ENCODE peak calls at places on chromosomes 6 and 20, in five cellular contexts. One of them, this sample, is unnamed.

GRCh38 chr6:68279793-68280557 is 355.1 kb upstream of the ADGRB3 start:
- DNase-seq in fibroblast of lung: peak
- DNase-seq in SW480: no peak
- DNase-seq in EL: no peak
- DNase-seq in heart left ventricle: no peak
- DNase-seq in this sample: no peak

GRCh38 chr6:146543211-146543939 is at the start of gene RAB32:
- DNase-seq in EL: peak
- DNase-seq in heart left ventricle: peak
- DNase-seq in fibroblast of lung: peak
- DNase-seq in SW480: peak
- DNase-seq in this sample: peak

GRCh38 chr6:148617522-148617921 is 129.3 kb upstream of the UST start:
- DNase-seq in EL: peak
- DNase-seq in heart left ventricle: no peak
- DNase-seq in fibroblast of lung: peak
- DNase-seq in SW480: peak
- DNase-seq in this sample: no peak

GRCh38 chr6:3442444-3443220 is 14.2 kb downstream of the SLC22A23 start:
- DNase-seq in SW480: peak
- DNase-seq in fibroblast of lung: peak
- DNase-seq in heart left ventricle: no peak
- DNase-seq in EL: peak
- DNase-seq in this sample: no peak

GRCh38 chr20:45944151-45944964 is 9.9 kb downstream of the PCIF1 start:
- DNase-seq in heart left ventricle: no peak
- DNase-seq in EL: no peak
- DNase-seq in SW480: no peak
- DNase-seq in fibroblast of lung: peak
- DNase-seq in this sample: no peak

GRCh38 chr6:158037021-158037420 is 55.4 kb downstream of the SYNJ2 start:
- DNase-seq in heart left ventricle: no peak
- DNase-seq in SW480: no peak
- DNase-seq in fibroblast of lung: no peak
- DNase-seq in EL: no peak
- DNase-seq in this sample: no peak

GRCh38 chr20:42604998-42605970 is 584.4 kb downstream of the PTPRT start:
- DNase-seq in heart left ventricle: no peak
- DNase-seq in fibroblast of lung: no peak
- DNase-seq in EL: no peak
- DNase-seq in SW480: no peak
- DNase-seq in this sample: no peak

GRCh38 chr20:56974499-56975250 is 291.8 kb downstream of the BMP7 start:
- DNase-seq in heart left ventricle: no peak
- DNase-seq in SW480: peak
- DNase-seq in fibroblast of lung: peak
- DNase-seq in EL: peak
- DNase-seq in this sample: no peak

GRCh38 chr20:45300961-45301360 is 5.7 kb upstream of the RBPJL start:
- DNase-seq in SW480: peak
- DNase-seq in heart left ventricle: no peak
- DNase-seq in fibroblast of lung: peak
- DNase-seq in EL: peak
- DNase-seq in this sample: no peak

GRCh38 chr20:33176101-33176500 is 8.1 kb downstream of the BPIFA2 start:
- DNase-seq in SW480: no peak
- DNase-seq in fibroblast of lung: no peak
- DNase-seq in EL: no peak
- DNase-seq in heart left ventricle: no peak
- DNase-seq in this sample: no peak

GRCh38 chr6:116444092-116444491 is 17.1 kb upstream of the CALHM6 start:
- DNase-seq in heart left ventricle: no peak
- DNase-seq in SW480: peak
- DNase-seq in fibroblast of lung: no peak
- DNase-seq in EL: peak
- DNase-seq in this sample: no peak

GRCh38 chr6:139882977-139883728 is 508.7 kb upstream of the CITED2 start:
- DNase-seq in heart left ventricle: no peak
- DNase-seq in EL: peak
- DNase-seq in fibroblast of lung: peak
- DNase-seq in SW480: peak
- DNase-seq in this sample: no peak

GRCh38 chr6:89464295-89464694 is 31.3 kb downstream of the ANKRD6 start:
- DNase-seq in SW480: no peak
- DNase-seq in fibroblast of lung: no peak
- DNase-seq in EL: no peak
- DNase-seq in heart left ventricle: no peak
- DNase-seq in this sample: no peak

This sample was measured in esophagus muscularis mucosa.